ENCODE peak calls at places on chromosomes 7 and 10, in seven cellular contexts. One of them, this sample, is unnamed.

GRCh38 chr7:149813254-149814035 is 24.7 kb upstream of the ZNF862 start:
- DNase-seq in stimulated activated CD4-positive, alpha-beta T cell treated with anti-CD3 and anti-CD28 coated beads, Interleukin-2, amount 100 ng/mL, for 24 hours: no peak
- DNase-seq in progenitor cell of endocrine pancreas: no peak
- DNase-seq in DMS153: no peak
- DNase-seq in NB4: no peak
- DNase-seq in psoas muscle: no peak
- DNase-seq in AG04450: no peak
- DNase-seq in this sample: no peak

GRCh38 chr7:150737265-150738055 is at the start of gene GIMAP5:
- DNase-seq in DMS153: no peak
- DNase-seq in stimulated activated CD4-positive, alpha-beta T cell treated with anti-CD3 and anti-CD28 coated beads, Interleukin-2, amount 100 ng/mL, for 24 hours: peak
- DNase-seq in progenitor cell of endocrine pancreas: no peak
- DNase-seq in AG04450: no peak
- DNase-seq in psoas muscle: no peak
- DNase-seq in NB4: no peak
- DNase-seq in this sample: no peak

GRCh38 chr7:48887500-48887899 is 36.8 kb upstream of the CDC14C start:
- DNase-seq in progenitor cell of endocrine pancreas: no peak
- DNase-seq in AG04450: no peak
- DNase-seq in psoas muscle: peak
- DNase-seq in stimulated activated CD4-positive, alpha-beta T cell treated with anti-CD3 and anti-CD28 coated beads, Interleukin-2, amount 100 ng/mL, for 24 hours: no peak
- DNase-seq in DMS153: no peak
- DNase-seq in NB4: no peak
- DNase-seq in this sample: no peak

GRCh38 chr10:104123397-104123796 is 1.4 kb downstream of the SFR1 start:
- DNase-seq in psoas muscle: no peak
- DNase-seq in AG04450: no peak
- DNase-seq in progenitor cell of endocrine pancreas: no peak
- DNase-seq in stimulated activated CD4-positive, alpha-beta T cell treated with anti-CD3 and anti-CD28 coated beads, Interleukin-2, amount 100 ng/mL, for 24 hours: no peak
- DNase-seq in NB4: peak
- DNase-seq in DMS153: no peak
- DNase-seq in this sample: no peak

GRCh38 chr7:154986200-154986599 is 16.7 kb downstream of the PAXIP1 start:
- DNase-seq in psoas muscle: no peak
- DNase-seq in progenitor cell of endocrine pancreas: no peak
- DNase-seq in AG04450: no peak
- DNase-seq in DMS153: no peak
- DNase-seq in NB4: no peak
- DNase-seq in stimulated activated CD4-positive, alpha-beta T cell treated with anti-CD3 and anti-CD28 coated beads, Interleukin-2, amount 100 ng/mL, for 24 hours: no peak
- DNase-seq in this sample: no peak

GRCh38 chr10:79449181-79450146 is 4.0 kb upstream of the ZCCHC24 start:
- DNase-seq in stimulated activated CD4-positive, alpha-beta T cell treated with anti-CD3 and anti-CD28 coated beads, Interleukin-2, amount 100 ng/mL, for 24 hours: no peak
- DNase-seq in AG04450: no peak
- DNase-seq in NB4: no peak
- DNase-seq in progenitor cell of endocrine pancreas: no peak
- DNase-seq in DMS153: no peak
- DNase-seq in psoas muscle: no peak
- DNase-seq in this sample: no peak

GRCh38 chr10:80900661-80901060 is 363.0 kb downstream of the SH2D4B start:
- DNase-seq in DMS153: no peak
- DNase-seq in psoas muscle: no peak
- DNase-seq in AG04450: no peak
- DNase-seq in progenitor cell of endocrine pancreas: no peak
- DNase-seq in NB4: no peak
- DNase-seq in stimulated activated CD4-positive, alpha-beta T cell treated with anti-CD3 and anti-CD28 coated beads, Interleukin-2, amount 100 ng/mL, for 24 hours: no peak
- DNase-seq in this sample: no peak

GRCh38 chr10:76033457-76034196 is 602.2 kb downstream of the LRMDA start:
- DNase-seq in DMS153: peak
- DNase-seq in stimulated activated CD4-positive, alpha-beta T cell treated with anti-CD3 and anti-CD28 coated beads, Interleukin-2, amount 100 ng/mL, for 24 hours: no peak
- DNase-seq in progenitor cell of endocrine pancreas: no peak
- DNase-seq in psoas muscle: no peak
- DNase-seq in AG04450: no peak
- DNase-seq in NB4: peak
- DNase-seq in this sample: no peak

GRCh38 chr10:103713676-103714075 is 141.7 kb downstream of the SH3PXD2A start:
- DNase-seq in DMS153: no peak
- DNase-seq in NB4: no peak
- DNase-seq in AG04450: no peak
- DNase-seq in progenitor cell of endocrine pancreas: no peak
- DNase-seq in psoas muscle: no peak
- DNase-seq in stimulated activated CD4-positive, alpha-beta T cell treated with anti-CD3 and anti-CD28 coated beads, Interleukin-2, amount 100 ng/mL, for 24 hours: no peak
- DNase-seq in this sample: no peak

GRCh38 chr10:101075775-101076174 is 14.0 kb downstream of the KAZALD1 start:
- DNase-seq in NB4: no peak
- DNase-seq in psoas muscle: no peak
- DNase-seq in progenitor cell of endocrine pancreas: no peak
- DNase-seq in stimulated activated CD4-positive, alpha-beta T cell treated with anti-CD3 and anti-CD28 coated beads, Interleukin-2, amount 100 ng/mL, for 24 hours: no peak
- DNase-seq in AG04450: no peak
- DNase-seq in DMS153: no peak
- DNase-seq in this sample: no peak

GRCh38 chr10:48603421-48604038 is 1.3 kb downstream of the ARHGAP22 start:
- DNase-seq in AG04450: no peak
- DNase-seq in DMS153: no peak
- DNase-seq in stimulated activated CD4-positive, alpha-beta T cell treated with anti-CD3 and anti-CD28 coated beads, Interleukin-2, amount 100 ng/mL, for 24 hours: no peak
- DNase-seq in NB4: no peak
- DNase-seq in psoas muscle: no peak
- DNase-seq in progenitor cell of endocrine pancreas: no peak
- DNase-seq in this sample: no peak

GRCh38 chr10:22737587-22737986 is 23.2 kb upstream of the PIP4K2A start:
- DNase-seq in stimulated activated CD4-positive, alpha-beta T cell treated with anti-CD3 and anti-CD28 coated beads, Interleukin-2, amount 100 ng/mL, for 24 hours: no peak
- DNase-seq in psoas muscle: peak
- DNase-seq in DMS153: no peak
- DNase-seq in progenitor cell of endocrine pancreas: no peak
- DNase-seq in AG04450: no peak
- DNase-seq in NB4: peak
- DNase-seq in this sample: no peak

GRCh38 chr10:108735380-108735779 is 1187.9 kb downstream of the XPNPEP1 start:
- DNase-seq in NB4: no peak
- DNase-seq in progenitor cell of endocrine pancreas: no peak
- DNase-seq in psoas muscle: no peak
- DNase-seq in DMS153: no peak
- DNase-seq in AG04450: peak
- DNase-seq in stimulated activated CD4-positive, alpha-beta T cell treated with anti-CD3 and anti-CD28 coated beads, Interleukin-2, amount 100 ng/mL, for 24 hours: no peak
- DNase-seq in this sample: no peak

GRCh38 chr7:82234457-82235049 is 209.0 kb downstream of the CACNA2D1 start:
- DNase-seq in psoas muscle: no peak
- DNase-seq in NB4: peak
- DNase-seq in stimulated activated CD4-positive, alpha-beta T cell treated with anti-CD3 and anti-CD28 coated beads, Interleukin-2, amount 100 ng/mL, for 24 hours: no peak
- DNase-seq in progenitor cell of endocrine pancreas: no peak
- DNase-seq in DMS153: peak
- DNase-seq in AG04450: peak
- DNase-seq in this sample: no peak

GRCh38 chr10:129888784-129889616 is 75.1 kb downstream of the EBF3 start:
- DNase-seq in stimulated activated CD4-positive, alpha-beta T cell treated with anti-CD3 and anti-CD28 coated beads, Interleukin-2, amount 100 ng/mL, for 24 hours: peak
- DNase-seq in NB4: peak
- DNase-seq in AG04450: no peak
- DNase-seq in psoas muscle: peak
- DNase-seq in DMS153: no peak
- DNase-seq in progenitor cell of endocrine pancreas: peak
- DNase-seq in this sample: no peak

GRCh38 chr10:118701529-118702323 is 53.0 kb downstream of the CACUL1 start:
- DNase-seq in AG04450: no peak
- DNase-seq in stimulated activated CD4-positive, alpha-beta T cell treated with anti-CD3 and anti-CD28 coated beads, Interleukin-2, amount 100 ng/mL, for 24 hours: no peak
- DNase-seq in psoas muscle: no peak
- DNase-seq in progenitor cell of endocrine pancreas: no peak
- DNase-seq in DMS153: no peak
- DNase-seq in NB4: peak
- DNase-seq in this sample: no peak

GRCh38 chr10:112969542-112969941 is 19.5 kb downstream of the TCF7L2 start:
- DNase-seq in AG04450: no peak
- DNase-seq in psoas muscle: no peak
- DNase-seq in NB4: no peak
- DNase-seq in stimulated activated CD4-positive, alpha-beta T cell treated with anti-CD3 and anti-CD28 coated beads, Interleukin-2, amount 100 ng/mL, for 24 hours: no peak
- DNase-seq in progenitor cell of endocrine pancreas: no peak
- DNase-seq in DMS153: no peak
- DNase-seq in this sample: no peak

GRCh38 chr10:103969436-103969835 is 2.5 kb downstream of the SLK start:
- DNase-seq in progenitor cell of endocrine pancreas: no peak
- DNase-seq in DMS153: no peak
- DNase-seq in AG04450: no peak
- DNase-seq in NB4: peak
- DNase-seq in stimulated activated CD4-positive, alpha-beta T cell treated with anti-CD3 and anti-CD28 coated beads, Interleukin-2, amount 100 ng/mL, for 24 hours: no peak
- DNase-seq in psoas muscle: no peak
- DNase-seq in this sample: no peak

GRCh38 chr7:78260826-78261225 is 462.3 kb downstream of the PHTF2 start:
- DNase-seq in psoas muscle: no peak
- DNase-seq in progenitor cell of endocrine pancreas: no peak
- DNase-seq in AG04450: no peak
- DNase-seq in stimulated activated CD4-positive, alpha-beta T cell treated with anti-CD3 and anti-CD28 coated beads, Interleukin-2, amount 100 ng/mL, for 24 hours: no peak
- DNase-seq in DMS153: no peak
- DNase-seq in NB4: no peak
- DNase-seq in this sample: no peak